ENCODE peak calls at places on chromosomes 13 and 19, in four cellular contexts. One of them, this sample, is unnamed.

GRCh38 chr13:27922974-27923612 is 3.3 kb downstream of the PDX1 start:
- DNase-seq in cardiac muscle cell: no peak
- DNase-seq in lower lobe of right lung: no peak
- DNase-seq in A673: no peak
- DNase-seq in this sample: no peak

GRCh38 chr13:110509478-110509926 is 52.0 kb downstream of the RAB20 start:
- DNase-seq in cardiac muscle cell: peak; percentile 50
- DNase-seq in lower lobe of right lung: no peak
- DNase-seq in A673: no peak
- DNase-seq in this sample: no peak

GRCh38 chr13:99062593-99062992 is 84.7 kb upstream of the DOCK9 start:
- DNase-seq in cardiac muscle cell: no peak
- DNase-seq in lower lobe of right lung: no peak
- DNase-seq in A673: peak; percentile 87
- DNase-seq in this sample: peak; percentile 47

GRCh38 chr19:41694196-41694595 is 6.1 kb upstream of the CEACAM7 start:
- DNase-seq in cardiac muscle cell: no peak
- DNase-seq in lower lobe of right lung: no peak
- DNase-seq in A673: no peak
- DNase-seq in this sample: no peak

GRCh38 chr13:75135325-75135825 is 346.6 kb downstream of the TBC1D4 start:
- DNase-seq in cardiac muscle cell: no peak
- DNase-seq in lower lobe of right lung: no peak
- DNase-seq in A673: peak; percentile 9
- DNase-seq in this sample: peak; percentile 68

GRCh38 chr13:107138468-107138867 is 570.5 kb upstream of the ARGLU1 start:
- DNase-seq in cardiac muscle cell: no peak
- DNase-seq in lower lobe of right lung: no peak
- DNase-seq in A673: no peak
- DNase-seq in this sample: no peak

GRCh38 chr13:32902898-32903297 is 113.3 kb upstream of the KL start:
- DNase-seq in cardiac muscle cell: no peak
- DNase-seq in lower lobe of right lung: peak; percentile 51
- DNase-seq in A673: no peak
- DNase-seq in this sample: peak; percentile 17

GRCh38 chr13:100124265-100124664 is 35.4 kb downstream of the PCCA start:
- DNase-seq in cardiac muscle cell: no peak
- DNase-seq in lower lobe of right lung: no peak
- DNase-seq in A673: peak; percentile 90
- DNase-seq in this sample: no peak

GRCh38 chr13:76723551-76724232 is 162.5 kb downstream of the KCTD12 start:
- DNase-seq in cardiac muscle cell: no peak
- DNase-seq in lower lobe of right lung: peak; percentile 55
- DNase-seq in A673: no peak
- DNase-seq in this sample: peak; percentile 10

GRCh38 chr13:73365681-73366080 is 306.9 kb downstream of the KLF5 start:
- DNase-seq in cardiac muscle cell: no peak
- DNase-seq in lower lobe of right lung: no peak
- DNase-seq in A673: no peak
- DNase-seq in this sample: no peak

GRCh38 chr13:76472916-76473315 is 413.3 kb downstream of the KCTD12 start:
- DNase-seq in cardiac muscle cell: peak; percentile 5
- DNase-seq in lower lobe of right lung: no peak
- DNase-seq in A673: no peak
- DNase-seq in this sample: no peak

GRCh38 chr19:17402982-17403855 is 2.2 kb downstream of the BST2 start:
- DNase-seq in cardiac muscle cell: peak; percentile 75
- DNase-seq in lower lobe of right lung: no peak
- DNase-seq in A673: no peak
- DNase-seq in this sample: peak; percentile 47

GRCh38 chr13:108306768-108307332 is 37.3 kb downstream of the TNFSF13B start:
- DNase-seq in cardiac muscle cell: no peak
- DNase-seq in lower lobe of right lung: no peak
- DNase-seq in A673: no peak
- DNase-seq in this sample: no peak

GRCh38 chr19:50693064-50693975 is 26.3 kb downstream of the SHANK1 start:
- DNase-seq in cardiac muscle cell: no peak
- DNase-seq in lower lobe of right lung: no peak
- DNase-seq in A673: no peak
- DNase-seq in this sample: no peak
- H3K4me3 ChIP-seq in cardiac muscle cell: no peak overlapping the region
- H3K4me3 ChIP-seq in lower lobe of right lung: no peak overlapping the region
- H3K4me3 ChIP-seq in A673: no peak overlapping the region
- H3K4me3 ChIP-seq in this sample: no peak overlapping the region

DNA sequence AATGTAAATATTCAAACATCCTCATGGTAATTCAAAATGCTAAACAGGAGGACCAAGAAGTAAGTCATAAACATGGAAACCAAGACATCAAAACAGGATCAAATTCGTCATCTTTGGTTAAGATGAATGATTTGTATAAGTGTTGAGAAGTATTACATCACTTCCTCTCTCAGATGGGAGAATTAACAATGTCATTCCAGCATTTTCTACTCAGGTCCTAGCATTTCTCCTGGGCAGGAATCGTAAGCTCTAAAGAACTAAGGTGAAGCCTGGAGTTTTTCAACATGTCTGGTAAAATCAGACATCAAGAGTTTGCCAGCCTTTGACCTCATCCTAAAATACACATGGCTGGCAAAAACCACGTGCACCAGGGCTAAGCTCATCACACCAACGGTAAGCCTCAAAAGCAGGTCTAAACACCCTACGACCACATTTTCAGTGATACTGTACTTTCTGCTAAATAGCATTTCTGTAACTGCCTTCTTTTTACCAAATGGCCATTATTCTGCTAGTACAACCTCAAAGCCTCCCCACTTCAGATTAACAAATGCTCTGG is 24.8 kb downstream of the RANBP3 start:
- DNase-seq in cardiac muscle cell: no peak
- DNase-seq in lower lobe of right lung: no peak
- DNase-seq in A673: peak; percentile 33
- DNase-seq in this sample: no peak
- H3K4me1 ChIP-seq in cardiac muscle cell: peaks cover 77% of the 10 kb centered on the region
- H3K4me1 ChIP-seq in lower lobe of right lung: peaks cover 89% of the 10 kb centered on the region
- H3K4me1 ChIP-seq in A673: peaks cover 54% of the 10 kb centered on the region
- H3K4me1 ChIP-seq in this sample: peaks cover 27% of the 10 kb centered on the region

DNA sequence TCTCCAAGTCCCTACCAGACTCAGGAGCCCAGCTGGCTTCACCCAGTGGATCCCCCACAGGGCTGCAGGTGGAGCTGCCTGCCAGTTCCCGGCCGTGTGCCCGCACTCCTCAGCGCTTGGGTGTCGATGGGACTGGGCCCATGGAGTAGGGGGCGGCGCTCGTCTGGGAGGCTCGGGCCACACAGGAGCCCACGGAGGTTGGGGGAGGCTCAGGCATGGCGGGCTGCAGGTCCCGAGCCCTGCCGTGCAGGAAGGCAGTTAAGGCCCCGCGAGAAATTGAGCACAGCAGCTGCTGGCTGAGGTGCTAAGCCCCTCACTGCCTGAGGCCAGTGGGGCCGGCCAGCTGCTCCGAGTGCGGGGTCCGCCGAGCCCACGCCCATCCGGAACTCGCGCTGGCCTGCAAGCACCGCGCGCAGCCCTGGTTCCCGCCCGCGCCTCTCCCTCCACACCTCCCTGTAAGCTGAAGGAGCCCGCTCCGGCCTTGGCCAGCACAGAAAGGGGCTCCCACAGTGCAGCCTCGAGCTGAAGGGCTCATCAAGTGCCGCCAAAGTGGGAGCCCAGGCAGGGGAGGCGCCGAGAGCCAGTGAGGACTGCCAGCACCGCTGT is 1771.1 kb downstream of the OLFM4 start:
- DNase-seq in cardiac muscle cell: no peak
- DNase-seq in lower lobe of right lung: no peak
- DNase-seq in A673: no peak
- DNase-seq in this sample: peak; percentile 92
- H3K9me3 ChIP-seq in cardiac muscle cell: no peaks in the 10 kb centered on the region
- H3K9me3 ChIP-seq in lower lobe of right lung: no peaks in the 10 kb centered on the region
- H3K9me3 ChIP-seq in A673: no peaks in the 10 kb centered on the region
- H3K9me3 ChIP-seq in this sample: no peaks in the 10 kb centered on the region

GRCh38 chr13:36750046-36750445 is 69.0 kb upstream of the RFXAP start:
- DNase-seq in cardiac muscle cell: no peak
- DNase-seq in lower lobe of right lung: no peak
- DNase-seq in A673: no peak
- DNase-seq in this sample: no peak

GRCh38 chr13:36752673-36753072 is 66.3 kb upstream of the RFXAP start:
- DNase-seq in cardiac muscle cell: no peak
- DNase-seq in lower lobe of right lung: no peak
- DNase-seq in A673: no peak
- DNase-seq in this sample: no peak

GRCh38 chr13:36750946-36751345 is 68.1 kb upstream of the RFXAP start:
- DNase-seq in cardiac muscle cell: no peak
- DNase-seq in lower lobe of right lung: no peak
- DNase-seq in A673: no peak
- DNase-seq in this sample: no peak

GRCh38 chr13:36753176-36753575 is 65.8 kb upstream of the RFXAP start:
- DNase-seq in cardiac muscle cell: no peak
- DNase-seq in lower lobe of right lung: no peak
- DNase-seq in A673: no peak
- DNase-seq in this sample: no peak

GRCh38 chr13:36750461-36750860 is 68.6 kb upstream of the RFXAP start:
- DNase-seq in cardiac muscle cell: no peak
- DNase-seq in lower lobe of right lung: no peak
- DNase-seq in A673: no peak
- DNase-seq in this sample: no peak
- H3K4me3 ChIP-seq in cardiac muscle cell: no peak overlapping the region
- H3K4me3 ChIP-seq in lower lobe of right lung: no peak overlapping the region
- H3K4me3 ChIP-seq in A673: no peak overlapping the region
- H3K4me3 ChIP-seq in this sample: no peak overlapping the region

DNA sequence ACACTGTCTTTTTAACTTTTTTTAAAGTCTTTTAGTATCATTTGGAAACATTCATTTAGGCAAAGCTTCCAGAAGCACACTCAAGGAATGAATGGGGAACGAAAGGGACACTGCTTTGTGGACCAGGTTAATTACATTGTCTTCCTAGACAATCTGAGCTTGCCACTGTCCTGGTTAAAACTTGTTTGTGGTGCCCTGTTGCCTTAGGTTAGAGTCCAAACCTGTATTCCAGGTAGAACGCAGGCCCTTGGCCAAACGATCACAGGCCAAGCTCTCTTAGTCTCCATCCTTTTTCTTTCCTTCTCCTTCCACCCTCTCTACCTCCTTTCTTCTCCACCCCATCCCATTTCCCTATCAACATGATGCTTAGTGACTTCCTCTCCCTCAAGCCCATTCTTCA is 66.8 kb downstream of the ERCC5 start:
- DNase-seq in cardiac muscle cell: no peak
- DNase-seq in lower lobe of right lung: no peak
- DNase-seq in A673: no peak
- DNase-seq in this sample: no peak
- H3K4me1 ChIP-seq in cardiac muscle cell: peaks cover 8% of the 10 kb centered on the region
- H3K4me1 ChIP-seq in lower lobe of right lung: no peaks in the 10 kb centered on the region
- H3K4me1 ChIP-seq in A673: peaks cover 6% of the 10 kb centered on the region
- H3K4me1 ChIP-seq in this sample: peaks cover 10% of the 10 kb centered on the region